ENCODE peak calls at places on chromosomes 1 and 21, in ten cellular contexts. One of them, this sample, is unnamed.

GRCh38 chr1:1560178-1560577 is 14.5 kb downstream of the SSU72 start:
- DNase-seq in midbrain: no peak
- DNase-seq in activated T-cell treated with anti-CD3 and anti-CD28 coated beads, Interleukin-2, amount 50 U/mL, for 72 hours: no peak
- DNase-seq in kidney tubule cell: no peak
- DNase-seq in amygdala: no peak
- DNase-seq in type B pancreatic cell: no peak
- DNase-seq in T-cell: no peak
- DNase-seq in NCI-H1105: no peak
- DNase-seq in stimulated activated naive CD4-positive, alpha-beta T cell: no peak
- DNase-seq in ACHN: no peak
- DNase-seq in this sample: no peak

GRCh38 chr1:222161676-222162075 is 386.2 kb downstream of the HHIPL2 start:
- DNase-seq in NCI-H1105: no peak
- DNase-seq in amygdala: no peak
- DNase-seq in T-cell: no peak
- DNase-seq in stimulated activated naive CD4-positive, alpha-beta T cell: no peak
- DNase-seq in ACHN: no peak
- DNase-seq in type B pancreatic cell: no peak
- DNase-seq in midbrain: no peak
- DNase-seq in kidney tubule cell: no peak
- DNase-seq in activated T-cell treated with anti-CD3 and anti-CD28 coated beads, Interleukin-2, amount 50 U/mL, for 72 hours: no peak
- DNase-seq in this sample: no peak

GRCh38 chr21:45050361-45050785 is 24.0 kb upstream of the ADARB1 start:
- DNase-seq in amygdala: no peak
- DNase-seq in activated T-cell treated with anti-CD3 and anti-CD28 coated beads, Interleukin-2, amount 50 U/mL, for 72 hours: no peak
- DNase-seq in kidney tubule cell: no peak
- DNase-seq in NCI-H1105: no peak
- DNase-seq in ACHN: no peak
- DNase-seq in T-cell: no peak
- DNase-seq in midbrain: no peak
- DNase-seq in type B pancreatic cell: no peak
- DNase-seq in stimulated activated naive CD4-positive, alpha-beta T cell: no peak
- DNase-seq in this sample: peak

GRCh38 chr1:226593541-226593940 is 45.0 kb downstream of the STUM start:
- DNase-seq in stimulated activated naive CD4-positive, alpha-beta T cell: no peak
- DNase-seq in midbrain: no peak
- DNase-seq in amygdala: no peak
- DNase-seq in type B pancreatic cell: no peak
- DNase-seq in activated T-cell treated with anti-CD3 and anti-CD28 coated beads, Interleukin-2, amount 50 U/mL, for 72 hours: no peak
- DNase-seq in ACHN: no peak
- DNase-seq in T-cell: no peak
- DNase-seq in kidney tubule cell: no peak
- DNase-seq in NCI-H1105: no peak
- DNase-seq in this sample: no peak

GRCh38 chr1:117758444-117759316 is 152.8 kb downstream of the TENT5C start:
- DNase-seq in stimulated activated naive CD4-positive, alpha-beta T cell: peak
- DNase-seq in ACHN: peak
- DNase-seq in type B pancreatic cell: peak
- DNase-seq in midbrain: peak
- DNase-seq in NCI-H1105: peak
- DNase-seq in activated T-cell treated with anti-CD3 and anti-CD28 coated beads, Interleukin-2, amount 50 U/mL, for 72 hours: peak
- DNase-seq in T-cell: peak
- DNase-seq in kidney tubule cell: peak
- DNase-seq in amygdala: no peak
- DNase-seq in this sample: peak

GRCh38 chr1:47436979-47437517 is 796 bp upstream of the FOXD2 start:
- DNase-seq in stimulated activated naive CD4-positive, alpha-beta T cell: peak
- DNase-seq in ACHN: peak
- DNase-seq in amygdala: no peak
- DNase-seq in T-cell: no peak
- DNase-seq in type B pancreatic cell: no peak
- DNase-seq in NCI-H1105: no peak
- DNase-seq in activated T-cell treated with anti-CD3 and anti-CD28 coated beads, Interleukin-2, amount 50 U/mL, for 72 hours: no peak
- DNase-seq in midbrain: no peak
- DNase-seq in kidney tubule cell: peak
- DNase-seq in this sample: no peak

GRCh38 chr21:31295676-31296075 is 48.4 kb downstream of the TIAM1 start:
- DNase-seq in amygdala: no peak
- DNase-seq in NCI-H1105: no peak
- DNase-seq in ACHN: no peak
- DNase-seq in kidney tubule cell: no peak
- DNase-seq in midbrain: no peak
- DNase-seq in stimulated activated naive CD4-positive, alpha-beta T cell: no peak
- DNase-seq in activated T-cell treated with anti-CD3 and anti-CD28 coated beads, Interleukin-2, amount 50 U/mL, for 72 hours: no peak
- DNase-seq in T-cell: no peak
- DNase-seq in type B pancreatic cell: no peak
- DNase-seq in this sample: no peak

GRCh38 chr1:165726841-165727240 is 28.5 kb upstream of the ALDH9A1 start:
- DNase-seq in amygdala: no peak
- DNase-seq in type B pancreatic cell: no peak
- DNase-seq in midbrain: no peak
- DNase-seq in stimulated activated naive CD4-positive, alpha-beta T cell: no peak
- DNase-seq in T-cell: no peak
- DNase-seq in kidney tubule cell: no peak
- DNase-seq in activated T-cell treated with anti-CD3 and anti-CD28 coated beads, Interleukin-2, amount 50 U/mL, for 72 hours: no peak
- DNase-seq in NCI-H1105: no peak
- DNase-seq in ACHN: no peak
- DNase-seq in this sample: no peak

GRCh38 chr1:199590708-199591107 is 436.8 kb upstream of the NR5A2 start:
- DNase-seq in ACHN: no peak
- DNase-seq in T-cell: no peak
- DNase-seq in kidney tubule cell: no peak
- DNase-seq in midbrain: no peak
- DNase-seq in type B pancreatic cell: no peak
- DNase-seq in activated T-cell treated with anti-CD3 and anti-CD28 coated beads, Interleukin-2, amount 50 U/mL, for 72 hours: no peak
- DNase-seq in amygdala: no peak
- DNase-seq in stimulated activated naive CD4-positive, alpha-beta T cell: no peak
- DNase-seq in NCI-H1105: no peak
- DNase-seq in this sample: no peak

This sample was measured in dorsolateral prefrontal cortex.